ENCODE peak calls at places on chromosomes 6 and 20, in four cellular contexts. H is A549, C is IMR-90, F is H1. D is an unnamed sample.

GRCh38 chr6:116556814-116557403 is 3.4 kb downstream of the CALHM4 start:
- DNase-seq in H (no peak), C (no peak), F (no peak), D (no peak)

GRCh38 chr6:116433313-116433712 is 27.9 kb upstream of the CALHM6 start:
- DNase-seq in H (no peak), C (no peak), F (no peak), D (no peak)

GRCh38 chr6:150936021-150936555 is 70.6 kb downstream of the MTHFD1L start:
- DNase-seq in H (no peak), C (no peak), F (no peak), D (no peak)

GRCh38 chr6:138105446-138105845 is 1.8 kb downstream of the PERP start:
- DNase-seq in H (peak), C (no peak), F (no peak), D (no peak)

GRCh38 chr6:78810146-78810545 is 57.2 kb upstream of the IRAK1BP1 start:
- DNase-seq in H (peak), C (peak), F (no peak), D (peak)

GRCh38 chr20:1427457-1428054 is 34.7 kb upstream of the FKBP1A start:
- DNase-seq in H (no peak), C (peak), F (peak), D (peak)

GRCh38 chr6:43078651-43079050 is 2.5 kb downstream of the PTK7 start:
- DNase-seq in H (no peak), C (peak), F (no peak), D (no peak)

GRCh38 chr6:39274471-39274870 is 39.7 kb downstream of the KCNK17 start:
- DNase-seq in H (no peak), C (no peak), F (no peak), D (no peak)

GRCh38 chr20:6074145-6074561 is 20.3 kb upstream of the LRRN4 start:
- DNase-seq in H (peak), C (no peak), F (no peak), D (peak)

GRCh38 chr6:16148498-16148897 is 19.6 kb downstream of the MYLIP start:
- DNase-seq in H (peak), C (no peak), F (no peak), D (no peak)

DNA sequence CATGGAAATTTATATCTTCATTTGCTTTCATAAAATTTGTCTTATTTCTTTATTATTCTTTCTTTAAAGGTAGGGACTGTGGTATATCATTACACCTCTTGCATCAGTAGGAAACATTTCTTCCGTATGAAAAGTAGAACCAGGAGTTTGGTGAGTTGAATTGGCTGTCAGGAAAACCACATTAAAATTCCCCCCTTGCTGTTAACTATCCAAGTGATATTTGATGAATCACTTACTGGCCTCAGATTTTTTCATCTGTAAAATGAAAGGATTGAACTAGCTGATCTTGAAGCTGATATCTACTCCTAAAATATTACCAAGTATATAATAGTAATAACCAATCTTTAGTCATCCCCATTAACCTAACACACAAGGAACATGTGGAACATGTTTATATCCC is 460.9 kb downstream of the GJA1 start:
- DNase-seq in H (no peak), C (no peak), F (no peak), D (no peak)
- TF ChIP-seq RAD21 in H (no peak), C (no peak), F (no peak), D (no peak)

DNA sequence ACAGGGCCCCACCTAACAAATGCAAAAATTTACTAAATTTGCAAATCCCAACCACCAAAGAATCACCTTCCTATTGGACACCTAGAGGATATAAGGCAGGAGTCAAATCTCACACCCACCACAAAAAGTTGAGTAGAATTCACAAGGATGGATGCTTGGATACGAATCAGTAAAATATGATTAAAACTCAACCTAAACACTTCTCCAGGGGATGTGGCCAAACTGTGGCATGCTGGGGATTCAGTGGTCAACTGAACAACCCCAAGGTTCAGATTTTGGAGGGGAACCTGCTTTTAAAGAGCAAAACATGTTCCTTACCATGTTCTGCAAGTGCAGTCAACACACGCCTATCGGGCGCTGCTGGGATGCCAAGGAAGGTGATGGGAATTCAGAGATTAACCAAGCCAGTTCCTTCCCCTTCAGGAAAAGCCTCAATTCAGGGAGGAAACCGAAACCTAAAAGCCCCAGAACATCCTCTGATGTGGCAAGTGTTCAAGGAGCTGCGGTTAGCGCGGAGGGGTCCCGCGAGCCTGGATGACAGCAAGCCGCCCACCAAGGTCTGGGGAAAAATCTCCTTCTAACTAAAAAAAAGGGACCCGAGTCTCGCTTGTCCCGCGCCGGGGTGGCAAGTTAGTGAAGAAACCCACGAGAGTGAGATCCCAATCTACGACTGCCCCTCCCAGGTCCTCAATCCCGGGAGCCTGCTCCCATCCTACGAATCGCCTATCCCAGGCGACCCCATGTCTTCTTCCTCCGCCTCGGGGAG is 893 bp downstream of the SAMHD1 start:
- DNase-seq in H (peak), C (peak), F (no peak), D (no peak)
- TF ChIP-seq RAD21 in H (no peak), C (no peak), F (no peak), D (no peak)

GRCh38 chr6:144033816-144034540 is 25.9 kb upstream of the PLAGL1 start:
- DNase-seq in H (no peak), C (peak), F (no peak), D (no peak)

GRCh38 chr6:144036064-144036873 is 28.2 kb upstream of the PLAGL1 start:
- DNase-seq in H (no peak), C (peak), F (no peak), D (no peak)
- TF ChIP-seq RAD21 in H (no peak), C (no peak), F (peak), D (peak)

GRCh38 chr6:167763056-167763944 is 63.4 kb upstream of the AFDN start:
- DNase-seq in H (no peak), C (no peak), F (no peak), D (no peak)

GRCh38 chr6:167760979-167761793 is 65.5 kb upstream of the AFDN start:
- DNase-seq in H (no peak), C (peak), F (no peak), D (no peak)

GRCh38 chr6:167761794-167762258 is 64.9 kb upstream of the AFDN start:
- DNase-seq in H (no peak), C (no peak), F (no peak), D (no peak)

GRCh38 chr6:167764215-167764614 is 62.5 kb upstream of the AFDN start:
- DNase-seq in H (no peak), C (no peak), F (no peak), D (no peak)

DNA sequence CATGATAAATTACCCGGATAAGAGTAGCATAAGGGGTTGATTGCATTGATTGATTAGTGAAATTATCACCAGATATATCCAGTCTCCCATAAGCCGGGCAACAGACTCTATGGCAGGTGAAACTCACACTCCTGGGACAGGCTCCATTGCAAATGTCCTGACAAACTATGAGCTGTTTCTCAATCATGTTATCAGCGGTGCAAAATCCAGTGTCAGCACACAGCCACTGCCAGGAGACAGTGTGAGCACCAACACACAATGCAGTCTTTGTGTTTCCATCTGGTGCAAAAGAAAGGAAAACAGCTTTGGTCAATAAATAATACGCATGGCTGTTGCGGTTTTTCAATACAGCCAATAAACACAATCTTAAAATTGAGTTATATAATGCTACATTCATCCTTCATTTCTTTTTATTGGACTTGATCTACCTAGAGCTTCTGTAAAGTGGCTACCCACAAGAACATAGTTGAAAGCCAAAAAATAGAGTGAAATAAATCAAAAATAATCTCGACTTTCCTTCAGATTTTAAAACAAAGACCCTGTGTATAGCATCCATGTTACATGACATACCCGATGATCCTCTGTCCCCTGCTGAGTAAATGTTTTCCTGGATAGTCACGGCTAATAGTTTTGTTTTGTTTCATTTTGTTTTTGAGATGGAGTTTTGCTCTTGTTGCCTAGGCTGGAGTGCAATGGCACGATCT is 64.3 kb upstream of the AFDN start:
- DNase-seq in H (no peak), C (no peak), F (no peak), D (no peak)
- TF ChIP-seq RAD21 in H (no peak), C (no peak), F (no peak), D (no peak)